ENCODE peak calls at places on chromosomes 13 and 19, in nine cellular contexts. M is heart left ventricle; K is body of pancreas; H is effector memory CD4-positive, alpha-beta T cell; T is H9; W is psoas muscle; X is CD8-positive, alpha-beta memory T cell; Y is esophagus squamous epithelium; I is PC-3. S is an unnamed sample.
A peak's percentile ranks its signal among the peaks of the same experiment; 100 is the strongest.

GRCh38 chr13:52711277-52711676 is 28.3 kb downstream of the CNMD start:
- DNase-seq in K (no peak), X (no peak), Y (no peak), W (no peak), M (no peak), I (no peak), T (peak; percentile 50), H (no peak), S (no peak)

GRCh38 chr13:83168575-83168974 is 713.7 kb downstream of the SLITRK1 start:
- DNase-seq in T (no peak), M (no peak), H (no peak), I (no peak), K (no peak), Y (no peak), W (no peak), X (no peak), S (peak; percentile 84)

GRCh38 chr19:37412700-37413099 is 41.8 kb downstream of the ZNF527 start:
- DNase-seq in I (no peak), M (no peak), Y (no peak), X (no peak), T (no peak), W (no peak), H (no peak), K (no peak), S (no peak)

GRCh38 chr13:51957377-51958216 is 53.7 kb downstream of the ATP7B start:
- DNase-seq in K (no peak), M (no peak), T (no peak), W (no peak), H (no peak), I (no peak), X (no peak), Y (no peak), S (no peak)

GRCh38 chr13:63853816-63854215 is 2438.2 kb upstream of the PCDH20 start:
- DNase-seq in K (no peak), H (no peak), W (no peak), T (no peak), Y (no peak), M (no peak), X (no peak), I (no peak), S (no peak)

GRCh38 chr19:35843676-35844481 is 8.4 kb downstream of the NPHS1 start:
- DNase-seq in M (peak; percentile 33), H (no peak), K (peak; percentile 78), Y (no peak), T (peak; percentile 96), X (no peak), W (no peak), I (no peak), S (no peak)

GRCh38 chr19:33299061-33299665 is 3.2 kb downstream of the CEBPA start:
- DNase-seq in Y (no peak), M (no peak), H (no peak), I (no peak), X (no peak), K (no peak), W (peak; percentile 32), T (no peak), S (no peak)

GRCh38 chr19:42254083-42254849 is 662 bp downstream of the ERF start:
- DNase-seq in K (peak; percentile 82), H (peak; percentile 51), T (peak; percentile 72), Y (no peak), W (peak; percentile 80), M (peak; percentile 74), I (peak; percentile 48), X (peak; percentile 87), S (peak; percentile 82)

GRCh38 chr19:17125728-17126677 is 50.4 kb downstream of the MYO9B start:
- DNase-seq in H (peak; percentile 69), Y (no peak), T (no peak), I (no peak), M (peak; percentile 74), W (peak; percentile 71), X (peak; percentile 92), K (peak; percentile 62), S (no peak)

GRCh38 chr19:17124025-17124424 is 48.4 kb downstream of the MYO9B start:
- DNase-seq in T (no peak), M (no peak), K (no peak), X (no peak), H (no peak), Y (no peak), I (no peak), W (no peak), S (no peak)

GRCh38 chr19:17123041-17123440 is 47.5 kb downstream of the MYO9B start:
- DNase-seq in I (no peak), W (no peak), X (no peak), H (no peak), Y (no peak), M (no peak), T (no peak), K (no peak), S (no peak)

GRCh38 chr19:17127671-17128070 is 52.1 kb downstream of the MYO9B start:
- DNase-seq in T (no peak), I (no peak), W (no peak), K (no peak), X (no peak), H (no peak), Y (no peak), M (no peak), S (no peak)

DNA sequence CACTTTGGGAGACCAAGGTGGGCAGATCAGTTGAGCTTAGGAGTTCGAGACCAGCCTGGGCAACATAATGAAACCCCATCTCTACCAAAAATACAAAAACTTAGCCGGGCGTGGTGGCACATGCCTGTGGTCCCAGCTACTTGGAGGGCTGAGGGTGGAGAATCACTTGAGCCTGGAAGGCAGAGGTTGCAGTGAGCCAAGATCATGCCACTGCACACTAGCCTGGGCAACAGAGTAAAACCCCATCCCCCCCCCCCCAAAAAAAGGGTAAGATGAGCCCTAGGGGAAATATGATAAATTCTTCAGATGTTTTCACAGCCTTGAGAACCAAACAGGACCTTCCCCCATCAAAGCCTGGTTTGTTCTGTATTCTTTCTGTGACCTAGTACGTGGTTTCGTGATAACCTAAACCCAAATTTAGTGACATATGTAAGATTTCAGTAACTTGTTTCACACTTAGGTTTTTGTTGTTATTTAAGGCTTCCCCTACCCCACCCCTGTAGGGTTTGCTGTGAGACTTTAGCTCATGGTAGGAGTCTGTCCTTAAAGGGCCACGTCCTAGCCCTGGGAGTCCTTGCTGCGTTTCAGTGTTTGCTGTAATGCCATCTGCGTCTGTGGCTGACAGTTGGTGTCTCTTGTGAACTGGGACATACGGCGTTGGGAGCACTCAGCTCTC is 49.6 kb downstream of the MYO9B start:
- DNase-seq in T (no peak), I (no peak), X (peak; percentile 84), W (no peak), K (no peak), H (no peak), Y (no peak), M (no peak), S (peak; percentile 32)
- H3K4me1 ChIP-seq in T (peaks cover 7% of the 10 kb centered on the region), I (no peaks in the 10 kb centered on the region), X (peaks cover 41% of the 10 kb centered on the region), W (no peaks in the 10 kb centered on the region), K (no peaks in the 10 kb centered on the region), H (peaks cover 19% of the 10 kb centered on the region), Y (no peaks in the 10 kb centered on the region), M (peaks cover 15% of the 10 kb centered on the region), S (peaks cover 13% of the 10 kb centered on the region)

DNA sequence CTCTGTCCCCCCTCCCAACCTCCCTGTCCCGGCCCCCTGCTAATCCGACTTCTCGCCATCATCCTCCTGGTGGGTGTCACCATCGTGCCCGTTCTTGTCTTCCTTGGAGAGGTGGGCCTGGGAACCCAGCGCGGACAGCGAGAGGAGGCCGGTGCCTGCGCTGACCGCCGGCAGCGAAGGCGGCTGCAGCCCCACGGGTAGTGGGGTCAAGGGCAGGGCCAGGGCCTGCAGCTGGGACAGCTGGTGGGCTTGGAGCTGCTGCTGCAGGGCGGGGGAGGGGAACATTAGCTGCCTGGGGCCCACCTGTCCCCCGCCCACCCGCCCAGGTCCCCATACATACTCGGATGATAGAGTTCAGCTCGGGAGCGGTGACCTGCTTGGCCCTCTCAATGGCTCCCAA is 8.5 kb downstream of the TLE5 start:
- DNase-seq in W (no peak), X (no peak), M (no peak), K (no peak), I (no peak), H (no peak), T (no peak), Y (no peak), S (no peak)
- H3K4me1 ChIP-seq in W (peaks cover 35% of the 10 kb centered on the region), X (peaks cover 48% of the 10 kb centered on the region), M (peaks cover 25% of the 10 kb centered on the region), K (peaks cover 44% of the 10 kb centered on the region), I (peaks cover 16% of the 10 kb centered on the region), H (peaks cover 23% of the 10 kb centered on the region), T (no peaks in the 10 kb centered on the region), Y (peaks cover 57% of the 10 kb centered on the region), S (peaks cover 17% of the 10 kb centered on the region)

GRCh38 chr19:34495416-34495815 is 13.9 kb downstream of the WTIP start:
- DNase-seq in Y (no peak), W (no peak), M (no peak), K (no peak), H (no peak), I (no peak), T (no peak), X (no peak), S (no peak)

GRCh38 chr19:34490141-34490766 is 8.7 kb downstream of the WTIP start:
- DNase-seq in M (no peak), K (no peak), X (peak; percentile 22), Y (no peak), I (no peak), T (no peak), W (no peak), H (no peak), S (no peak)

GRCh38 chr19:34494601-34495000 is 13.0 kb downstream of the WTIP start:
- DNase-seq in X (no peak), Y (no peak), T (no peak), W (no peak), K (no peak), I (no peak), M (no peak), H (no peak), S (no peak)

GRCh38 chr19:34493649-34494044 is 12.1 kb downstream of the WTIP start:
- DNase-seq in M (no peak), X (no peak), W (no peak), K (no peak), T (no peak), I (no peak), H (no peak), Y (no peak), S (no peak)

DNA sequence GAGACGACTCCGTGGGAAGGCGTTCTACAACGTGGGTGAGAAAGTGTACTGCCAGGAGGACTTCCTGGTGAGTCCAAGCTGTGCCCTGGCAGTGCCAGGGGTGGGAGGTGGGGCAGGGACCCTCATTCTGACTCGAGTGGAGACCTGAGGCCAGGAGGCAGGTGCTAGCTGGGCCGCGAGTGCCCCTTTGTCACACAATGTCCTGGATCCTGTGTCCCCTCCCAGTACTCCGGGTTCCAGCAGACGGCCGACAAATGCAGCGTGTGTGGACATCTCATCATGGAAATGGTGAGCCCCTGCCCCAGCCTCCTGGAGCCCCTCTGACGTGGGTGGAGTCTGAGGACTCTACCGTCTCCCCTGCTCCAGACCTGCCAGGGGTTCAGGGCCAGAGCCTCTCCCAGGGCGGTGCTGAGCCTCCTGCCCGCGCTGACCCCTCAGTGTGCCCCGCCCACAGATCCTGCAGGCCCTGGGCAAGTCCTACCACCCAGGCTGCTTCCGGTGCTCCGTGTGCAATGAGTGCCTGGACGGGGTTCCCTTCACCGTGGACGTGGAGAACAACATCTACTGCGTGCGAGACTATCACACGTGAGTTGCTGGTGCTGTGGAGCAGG is 11.6 kb downstream of the WTIP start:
- DNase-seq in I (no peak), M (no peak), K (no peak), H (no peak), W (no peak), Y (no peak), T (no peak), X (no peak), S (no peak)
- H3K4me1 ChIP-seq in I (no peaks in the 10 kb centered on the region), M (no peaks in the 10 kb centered on the region), K (no peaks in the 10 kb centered on the region), H (no peaks in the 10 kb centered on the region), W (no peaks in the 10 kb centered on the region), Y (no peaks in the 10 kb centered on the region), T (no peaks in the 10 kb centered on the region), X (no peaks in the 10 kb centered on the region), S (no peaks in the 10 kb centered on the region)

DNA sequence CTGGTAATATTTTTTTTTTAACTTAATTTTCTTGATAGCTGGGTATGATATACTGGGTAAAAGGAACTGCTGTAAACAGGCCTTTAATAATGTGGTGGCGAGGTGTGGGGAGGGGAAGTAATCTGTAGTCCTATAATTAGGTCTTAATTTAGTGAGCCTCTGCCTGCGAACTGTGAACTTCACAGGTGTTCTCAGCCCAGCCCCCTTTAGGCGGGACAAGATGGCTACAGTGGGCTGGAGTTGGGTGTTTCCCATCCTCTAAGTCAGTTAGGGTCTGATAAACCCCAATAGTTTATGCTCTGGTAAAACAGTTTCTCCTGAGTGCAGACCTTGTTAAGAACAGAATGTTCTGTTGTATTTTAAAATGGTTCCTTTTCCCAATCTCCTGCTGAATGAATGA is 97.6 kb upstream of the SERP2 start:
- DNase-seq in W (no peak), T (no peak), I (no peak), X (no peak), K (no peak), H (no peak), M (no peak), Y (no peak), S (no peak)
- H3K4me1 ChIP-seq in W (peaks cover 27% of the 10 kb centered on the region), T (no peaks in the 10 kb centered on the region), I (peaks cover 40% of the 10 kb centered on the region), X (peaks cover 26% of the 10 kb centered on the region), K (peaks cover 8% of the 10 kb centered on the region), H (peaks cover 10% of the 10 kb centered on the region), M (peaks cover 30% of the 10 kb centered on the region), Y (peaks cover 17% of the 10 kb centered on the region), S (peaks cover 13% of the 10 kb centered on the region)

S was measured in adipocyte.